ENCODE peak calls at places on chromosomes 12 and 14, in seven cellular contexts. M is NCI-H774; Q is Jurkat, Clone E6-1; Z is omental fat pad; I is AG09309; F is AG04450; G is stimulated activated CD8-positive, alpha-beta memory T cell treated with anti-CD3 and anti-CD28 coated beads, Interleukin-4, amount 100 ng/mL, for 24 hours. X is an unnamed sample.

GRCh38 chr12:112185093-112185923 is 59.9 kb downstream of the TRAFD1 start:
- DNase-seq in M (no peak), Q (no peak), Z (no peak), I (no peak), F (no peak), G (no peak), X (no peak)

GRCh38 chr12:112900298-112901145 is 6.2 kb upstream of the OAS1 start:
- DNase-seq in M (peak; percentile 73), Q (peak; percentile 58), Z (no peak), I (no peak), F (no peak), G (peak; percentile 5), X (peak; percentile 64)

GRCh38 chr14:51180577-51180976 is 59.5 kb upstream of the TMX1 start:
- DNase-seq in M (no peak), Q (no peak), Z (no peak), I (no peak), F (no peak), G (no peak), X (no peak)

GRCh38 chr14:101630056-101630960 is 69.0 kb downstream of the DIO3 start:
- DNase-seq in M (no peak), Q (no peak), Z (no peak), I (no peak), F (no peak), G (no peak), X (no peak)

GRCh38 chr14:76936483-76936882 is 92.0 kb downstream of the IRF2BPL start:
- DNase-seq in M (no peak), Q (no peak), Z (no peak), I (no peak), F (no peak), G (no peak), X (no peak)

GRCh38 chr12:1927751-1928351 is 9.4 kb upstream of the CACNA2D4 start:
- DNase-seq in M (no peak), Q (no peak), Z (no peak), I (no peak), F (no peak), G (no peak), X (no peak)

GRCh38 chr12:116009805-116010204 is 267.7 kb downstream of the MED13L start:
- DNase-seq in M (no peak), Q (no peak), Z (no peak), I (no peak), F (no peak), G (no peak), X (no peak)

GRCh38 chr12:126789963-126790362 is 1477.0 kb upstream of the TMEM132C start:
- DNase-seq in M (no peak), Q (no peak), Z (no peak), I (no peak), F (no peak), G (no peak), X (no peak)

GRCh38 chr12:109981311-109981710 is 14.9 kb downstream of the GIT2 start:
- DNase-seq in M (no peak), Q (peak; percentile 64), Z (no peak), I (no peak), F (no peak), G (peak; percentile 19), X (no peak)

GRCh38 chr14:100560999-100561398 is 26.2 kb downstream of the BEGAIN start:
- DNase-seq in M (no peak), Q (no peak), Z (no peak), I (no peak), F (no peak), G (no peak), X (no peak)

GRCh38 chr14:36365766-36366165 is 45.3 kb upstream of the MBIP start:
- DNase-seq in M (no peak), Q (no peak), Z (no peak), I (no peak), F (no peak), G (no peak), X (no peak)

GRCh38 chr12:7907009-7907408 is 29.0 kb downstream of the SLC2A3 start:
- DNase-seq in M (no peak), Q (no peak), Z (no peak), I (peak; percentile 4), F (no peak), G (no peak), X (peak; percentile 48)

GRCh38 chr14:28773917-28774691 is 7.5 kb downstream of the FOXG1 start:
- DNase-seq in M (no peak), Q (no peak), Z (no peak), I (peak; percentile 1), F (no peak), G (no peak), X (no peak)

GRCh38 chr12:71186571-71187288 is 28.9 kb upstream of the TSPAN8 start:
- DNase-seq in M (no peak), Q (no peak), Z (no peak), I (no peak), F (no peak), G (no peak), X (no peak)

GRCh38 chr12:116135209-116135930 is 142.1 kb downstream of the MED13L start:
- DNase-seq in M (no peak), Q (no peak), Z (no peak), I (no peak), F (no peak), G (no peak), X (peak; percentile 68)

GRCh38 chr14:39762576-39763401 is 330.6 kb upstream of the FBXO33 start:
- DNase-seq in M (no peak), Q (peak; percentile 42), Z (no peak), I (no peak), F (no peak), G (no peak), X (no peak)

GRCh38 chr12:123149828-123150272 is 1.0 kb downstream of the PITPNM2 start:
- DNase-seq in M (no peak), Q (no peak), Z (no peak), I (no peak), F (no peak), G (no peak), X (no peak)

GRCh38 chr14:55624913-55625312 is 44.9 kb downstream of the KTN1 start:
- DNase-seq in M (no peak), Q (no peak), Z (no peak), I (no peak), F (no peak), G (no peak), X (no peak)

GRCh38 chr14:48563465-48563864 is 888.1 kb upstream of the MDGA2 start:
- DNase-seq in M (no peak), Q (no peak), Z (no peak), I (no peak), F (no peak), G (no peak), X (peak; percentile 27)

GRCh38 chr12:67701121-67701520 is 52.6 kb downstream of the DYRK2 start:
- DNase-seq in M (no peak), Q (no peak), Z (no peak), I (no peak), F (no peak), G (no peak), X (no peak)

GRCh38 chr12:14902465-14902864 is 16.8 kb upstream of the MGP start:
- DNase-seq in M (no peak), Q (no peak), Z (no peak), I (no peak), F (no peak), G (no peak), X (no peak)

GRCh38 chr14:103520657-103521437 is 1.8 kb downstream of the CKB start:
- DNase-seq in M (peak; percentile 70), Q (peak; percentile 50), Z (no peak), I (no peak), F (no peak), G (peak; percentile 30), X (peak; percentile 64)

GRCh38 chr14:26722258-26722657 is 124.4 kb upstream of the NOVA1 start:
- DNase-seq in M (no peak), Q (no peak), Z (no peak), I (no peak), F (no peak), G (no peak), X (no peak)

X was measured in RWPE1.